ENCODE peak calls at places on chromosomes 12 and 14, in five cellular contexts. W is thoracic aorta, A is breast epithelium, V is PC-9, S is stomach. P is an unnamed sample.

GRCh38 chr12:2286461-2287131 is 233.8 kb downstream of the CACNA1C start:
- DNase-seq in V (no peak), S (no peak), W (no peak), A (no peak), P (no peak)

GRCh38 chr12:110533607-110534006 is 31.5 kb downstream of the RAD9B start:
- DNase-seq in S (no peak), V (peak; percentile 47), A (no peak), W (no peak), P (no peak)

GRCh38 chr12:43459285-43459684 is 92.7 kb downstream of the ADAMTS20 start:
- DNase-seq in W (no peak), S (no peak), A (no peak), V (no peak), P (no peak)

GRCh38 chr12:132393991-132394949 is 64.9 kb upstream of the GALNT9 start:
- DNase-seq in V (no peak), W (no peak), A (peak; percentile 45), S (no peak), P (peak; percentile 47)

GRCh38 chr12:102659200-102659911 is 179.0 kb upstream of the IGF1 start:
- DNase-seq in V (no peak), S (no peak), W (no peak), A (no peak), P (no peak)

GRCh38 chr14:85566603-85567002 is 36.7 kb downstream of the FLRT2 start:
- DNase-seq in W (no peak), V (no peak), A (no peak), S (no peak), P (no peak)

GRCh38 chr12:105315726-105316125 is 14.8 kb upstream of the C12orf75 start:
- DNase-seq in W (no peak), S (no peak), V (no peak), A (no peak), P (no peak)

GRCh38 chr12:119444462-119445044 is 110.0 kb downstream of the CCDC60 start:
- DNase-seq in A (no peak), V (peak; percentile 49), S (peak; percentile 38), W (no peak), P (peak; percentile 19)

GRCh38 chr12:49092086-49092815 is 2.4 kb downstream of the DHH start:
- DNase-seq in W (no peak), A (no peak), V (no peak), S (no peak), P (no peak)

GRCh38 chr12:58106185-58106584 is 164.8 kb downstream of the ATP23 start:
- DNase-seq in S (no peak), W (no peak), A (no peak), V (no peak), P (no peak)

GRCh38 chr12:12757121-12757520 is 28.3 kb upstream of the APOLD1 start:
- DNase-seq in V (no peak), W (no peak), S (no peak), A (no peak), P (no peak)

GRCh38 chr14:99389171-99389826 is 91.4 kb downstream of the SETD3 start:
- DNase-seq in V (no peak), S (peak; percentile 75), A (no peak), W (no peak), P (no peak)

GRCh38 chr12:108832730-108833354 is 24.5 kb downstream of the SSH1 start:
- DNase-seq in S (no peak), A (no peak), W (no peak), V (peak; percentile 78), P (no peak)

GRCh38 chr14:104802120-104802912 is 1.4 kb downstream of the ZBTB42 start:
- DNase-seq in A (no peak), V (no peak), W (no peak), S (no peak), P (no peak)
- H3K4me3 ChIP-seq in A (no peak overlapping the region), V (no peak overlapping the region), W (no peak overlapping the region), S (peak overlapping the region; percentile 80), P (no peak overlapping the region)

GRCh38 chr14:77140937-77141591 is 527 bp downstream of the ZDHHC22 start:
- DNase-seq in S (no peak), A (no peak), V (no peak), W (no peak), P (no peak)
- TF ChIP-seq CTCF in S (no peak), A (no peak), V (no peak), W (peak; percentile 44), P (no peak)

DNA sequence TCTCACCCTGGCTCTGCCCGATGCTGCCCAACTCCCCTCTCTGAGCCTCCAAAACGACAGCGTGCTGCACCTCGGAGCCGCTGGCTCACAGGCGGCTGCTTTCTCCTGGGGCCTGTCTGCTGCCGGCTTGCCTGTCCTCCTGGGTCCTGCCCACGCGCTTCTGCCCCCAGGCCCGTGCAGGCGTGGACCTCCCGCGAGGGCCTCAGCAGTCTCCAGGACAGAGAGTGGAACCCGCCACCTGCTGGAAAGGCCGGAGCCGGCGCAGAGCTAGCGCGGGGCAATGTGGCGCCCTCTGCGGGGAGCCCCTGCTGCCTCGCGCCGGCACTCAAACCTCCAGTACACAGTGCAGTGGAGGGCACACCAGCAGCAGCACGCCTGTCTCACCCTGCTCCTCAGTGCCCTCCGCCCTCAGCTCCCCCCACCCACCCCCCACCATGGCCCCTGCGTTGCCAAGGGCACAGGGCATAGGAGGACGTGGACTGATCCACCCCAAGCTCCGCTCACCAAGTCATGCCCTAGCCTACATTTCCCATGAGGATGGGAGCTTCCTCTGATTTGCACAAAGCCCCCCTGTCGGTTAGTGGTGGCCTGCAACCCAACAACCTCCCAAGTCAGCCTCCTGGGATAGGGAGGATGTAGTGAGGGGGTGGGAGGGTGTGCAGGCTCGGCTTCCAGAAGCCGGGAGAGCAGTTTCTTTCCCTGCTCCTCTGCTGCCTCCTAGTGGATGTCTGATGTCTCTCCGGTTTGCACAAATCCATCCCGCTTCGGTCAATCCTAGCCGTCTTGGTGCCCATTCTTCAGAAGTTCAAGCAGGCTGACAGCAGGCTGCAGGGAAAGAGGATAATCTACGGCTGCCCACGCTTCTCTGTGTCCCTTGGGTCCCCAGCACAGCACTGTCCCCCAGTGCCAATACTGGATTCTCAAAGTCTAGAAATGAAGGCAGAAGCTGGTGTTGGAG is 25.2 kb downstream of the KRT8 start:
- DNase-seq in A (peak; percentile 84), V (peak; percentile 81), S (peak; percentile 82), W (no peak), P (peak; percentile 91)
- H3K4me3 ChIP-seq in A (peak overlapping the region; percentile 6), V (peak overlapping the region; percentile 31), S (peak overlapping the region; percentile 37), W (peak overlapping the region; percentile 59), P (no peak overlapping the region)

DNA sequence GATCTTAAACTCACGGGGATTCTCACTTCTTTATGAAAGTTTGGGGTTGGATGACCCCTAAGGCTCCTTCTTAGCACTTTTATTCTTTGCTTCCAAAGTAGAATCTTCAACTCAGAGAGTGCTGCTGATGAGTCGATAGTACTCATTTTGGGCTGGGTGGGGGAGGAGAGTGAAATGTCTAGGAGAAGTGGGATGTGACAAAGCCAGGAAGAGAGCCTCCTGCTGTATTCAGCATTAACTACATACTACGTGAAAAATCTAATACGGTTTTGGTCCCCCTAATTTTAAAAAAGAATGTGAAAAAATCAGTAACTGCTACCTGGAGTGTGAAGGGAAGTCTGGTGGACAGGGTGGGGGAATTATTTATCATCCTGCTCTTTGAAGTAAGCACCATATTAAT is 148.3 kb downstream of the SAMD4A start:
- DNase-seq in W (no peak), V (no peak), A (no peak), S (no peak), P (no peak)
- TF ChIP-seq CTCF in W (no peak), V (no peak), A (no peak), S (no peak), P (no peak)

DNA sequence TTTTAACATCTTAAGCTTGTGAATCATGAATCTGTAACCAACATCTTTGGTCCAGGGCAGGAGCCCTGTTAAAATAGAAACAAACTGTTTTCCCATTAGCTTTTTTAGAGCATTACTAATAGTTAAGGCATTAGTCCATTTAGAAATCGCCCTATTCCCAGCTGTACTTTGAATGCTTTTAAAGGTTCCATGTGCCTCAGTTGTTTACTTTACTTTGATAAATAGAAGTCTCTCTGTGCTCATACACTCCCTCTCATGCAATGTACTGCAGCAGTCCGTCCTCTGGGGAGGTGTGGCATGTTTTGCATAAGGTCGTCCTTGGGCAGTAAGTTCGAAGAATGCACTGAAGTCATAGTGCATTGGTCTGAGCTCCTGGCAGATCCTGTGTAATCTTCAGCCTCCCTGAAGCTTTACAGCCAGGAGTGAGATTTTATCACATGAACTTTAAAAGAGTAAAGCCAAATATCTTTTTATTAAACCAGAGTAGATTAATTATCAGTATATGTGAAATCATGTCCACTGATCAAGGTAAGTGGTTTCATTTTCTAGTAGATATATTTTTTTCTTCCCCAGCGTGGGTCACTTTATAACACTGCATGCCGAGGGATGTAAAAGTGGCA is 134.7 kb downstream of the FGD4 start:
- DNase-seq in V (peak; percentile 62), A (no peak), W (peak; percentile 52), S (peak; percentile 69), P (peak; percentile 51)
- H3K4me3 ChIP-seq in V (no peak overlapping the region), A (peak overlapping the region; percentile 39), W (peak overlapping the region; percentile 78), S (peak overlapping the region; percentile 48), P (peak overlapping the region; percentile 35)

GRCh38 chr12:74906224-74906623 is 303.4 kb downstream of the KCNC2 start:
- DNase-seq in A (no peak), S (no peak), V (no peak), W (no peak), P (no peak)
- TF ChIP-seq CTCF in A (no peak), S (no peak), V (no peak), W (no peak), P (no peak)

DNA sequence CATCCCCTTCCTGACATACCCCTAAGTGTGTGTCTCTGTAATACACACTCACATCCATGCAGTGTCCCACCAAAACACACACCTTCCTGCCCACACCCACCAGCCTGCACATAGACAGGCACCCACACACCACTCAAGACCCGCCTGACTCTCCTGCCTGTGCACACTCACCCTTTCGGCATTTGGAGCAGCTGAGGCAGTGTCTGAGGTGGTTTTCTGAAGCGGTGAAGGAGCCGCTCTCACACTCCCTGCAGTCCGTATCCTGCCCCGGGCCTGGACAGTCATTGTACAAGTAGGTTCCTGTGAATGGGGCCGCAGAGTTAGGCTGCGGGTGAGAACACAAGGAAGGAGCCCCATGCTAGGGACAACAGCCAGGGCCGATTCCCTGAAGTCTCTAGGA is 8.3 kb downstream of the TNFRSF1A start:
- DNase-seq in V (no peak), W (no peak), A (no peak), S (no peak), P (no peak)
- H3K4me3 ChIP-seq in V (no peak overlapping the region), W (no peak overlapping the region), A (no peak overlapping the region), S (peak overlapping the region; percentile 92), P (no peak overlapping the region)

GRCh38 chr12:79650440-79650839 is 40.3 kb downstream of the PAWR start:
- DNase-seq in A (no peak), S (no peak), V (no peak), W (no peak), P (no peak)
- TF ChIP-seq CTCF in A (no peak), S (no peak), V (no peak), W (no peak), P (no peak)

P was measured in pancreas.